ENCODE peak calls at places on chromosomes 13 and 19, in five cellular contexts. One of them, this sample, is unnamed.

GRCh38 chr13:59086147-59086546 is 1077.6 kb downstream of the DIAPH3 start:
- DNase-seq in amniotic epithelial cell: peak
- DNase-seq in DMS79 treated with DMSO at 0.1 percent for 48 hours: no peak
- DNase-seq in neural crest cell: no peak
- DNase-seq in fibroblast of lung: peak
- DNase-seq in this sample: no peak

GRCh38 chr13:110509971-110510786 is 51.3 kb downstream of the RAB20 start:
- DNase-seq in amniotic epithelial cell: peak
- DNase-seq in DMS79 treated with DMSO at 0.1 percent for 48 hours: no peak
- DNase-seq in neural crest cell: no peak
- DNase-seq in fibroblast of lung: no peak
- DNase-seq in this sample: no peak

GRCh38 chr19:16143399-16144215 is at the start of gene HSH2D:
- DNase-seq in amniotic epithelial cell: no peak
- DNase-seq in DMS79 treated with DMSO at 0.1 percent for 48 hours: peak
- DNase-seq in neural crest cell: no peak
- DNase-seq in fibroblast of lung: no peak
- DNase-seq in this sample: no peak

GRCh38 chr19:5628919-5629481 is 6.1 kb downstream of the SAFB start:
- DNase-seq in amniotic epithelial cell: no peak
- DNase-seq in DMS79 treated with DMSO at 0.1 percent for 48 hours: no peak
- DNase-seq in neural crest cell: no peak
- DNase-seq in fibroblast of lung: no peak
- DNase-seq in this sample: no peak

GRCh38 chr13:90320663-90321062 is 1026.8 kb upstream of the MIR17HG start:
- DNase-seq in amniotic epithelial cell: no peak
- DNase-seq in DMS79 treated with DMSO at 0.1 percent for 48 hours: no peak
- DNase-seq in neural crest cell: no peak
- DNase-seq in fibroblast of lung: no peak
- DNase-seq in this sample: no peak

GRCh38 chr19:3699741-3700241 is 477 bp downstream of the PIP5K1C start:
- DNase-seq in amniotic epithelial cell: no peak
- DNase-seq in DMS79 treated with DMSO at 0.1 percent for 48 hours: no peak
- DNase-seq in neural crest cell: peak
- DNase-seq in fibroblast of lung: no peak
- DNase-seq in this sample: no peak

GRCh38 chr19:30216453-30216852 is 155.7 kb upstream of the ZNF536 start:
- DNase-seq in amniotic epithelial cell: no peak
- DNase-seq in DMS79 treated with DMSO at 0.1 percent for 48 hours: no peak
- DNase-seq in neural crest cell: no peak
- DNase-seq in fibroblast of lung: no peak
- DNase-seq in this sample: no peak

GRCh38 chr19:47778954-47779351 is 450 bp downstream of the SELENOW start:
- DNase-seq in amniotic epithelial cell: no peak
- DNase-seq in DMS79 treated with DMSO at 0.1 percent for 48 hours: peak
- DNase-seq in neural crest cell: no peak
- DNase-seq in fibroblast of lung: peak
- DNase-seq in this sample: no peak

This sample was measured in amniotic stem cell.